ENCODE peak calls at places on chromosomes 11 and 22, in eight cellular contexts. One of them, this sample, is unnamed.

GRCh38 chr11:45265963-45266692 is 20.0 kb downstream of the SYT13 start:
- DNase-seq in upper lobe of right lung: no peak
- DNase-seq in astrocyte: no peak
- DNase-seq in DND-41: no peak
- DNase-seq in CD8-positive, alpha-beta T cell: no peak
- DNase-seq in fibroblast of lung: no peak
- DNase-seq in A549: no peak
- DNase-seq in psoas muscle: no peak
- DNase-seq in this sample: no peak

GRCh38 chr11:130831506-130832385 is 84.5 kb downstream of the SNX19 start:
- DNase-seq in upper lobe of right lung: no peak
- DNase-seq in astrocyte: no peak
- DNase-seq in DND-41: no peak
- DNase-seq in CD8-positive, alpha-beta T cell: no peak
- DNase-seq in fibroblast of lung: no peak
- DNase-seq in A549: no peak
- DNase-seq in psoas muscle: no peak
- DNase-seq in this sample: no peak

GRCh38 chr11:36243641-36244040 is 45.6 kb downstream of the COMMD9 start:
- DNase-seq in upper lobe of right lung: no peak
- DNase-seq in astrocyte: no peak
- DNase-seq in DND-41: no peak
- DNase-seq in CD8-positive, alpha-beta T cell: no peak
- DNase-seq in fibroblast of lung: no peak
- DNase-seq in A549: no peak
- DNase-seq in psoas muscle: no peak
- DNase-seq in this sample: no peak

GRCh38 chr22:44729391-44730012 is 22.9 kb upstream of the ARHGAP8 start:
- DNase-seq in upper lobe of right lung: no peak
- DNase-seq in astrocyte: peak
- DNase-seq in DND-41: no peak
- DNase-seq in CD8-positive, alpha-beta T cell: no peak
- DNase-seq in fibroblast of lung: peak
- DNase-seq in A549: no peak
- DNase-seq in psoas muscle: peak
- DNase-seq in this sample: no peak

GRCh38 chr22:22922954-22923319 is 35.3 kb downstream of the IGLL5 start:
- DNase-seq in upper lobe of right lung: no peak
- DNase-seq in astrocyte: no peak
- DNase-seq in DND-41: no peak
- DNase-seq in CD8-positive, alpha-beta T cell: no peak
- DNase-seq in fibroblast of lung: no peak
- DNase-seq in A549: no peak
- DNase-seq in psoas muscle: no peak
- DNase-seq in this sample: no peak

GRCh38 chr22:50600541-50600940 is at the start of gene MAPK8IP2:
- DNase-seq in upper lobe of right lung: no peak
- DNase-seq in astrocyte: no peak
- DNase-seq in DND-41: no peak
- DNase-seq in CD8-positive, alpha-beta T cell: peak
- DNase-seq in fibroblast of lung: no peak
- DNase-seq in A549: no peak
- DNase-seq in psoas muscle: no peak
- DNase-seq in this sample: no peak

GRCh38 chr11:127492025-127492424 is 491.5 kb upstream of the KIRREL3 start:
- DNase-seq in upper lobe of right lung: no peak
- DNase-seq in astrocyte: peak
- DNase-seq in DND-41: no peak
- DNase-seq in CD8-positive, alpha-beta T cell: no peak
- DNase-seq in fibroblast of lung: peak
- DNase-seq in A549: no peak
- DNase-seq in psoas muscle: no peak
- DNase-seq in this sample: no peak

GRCh38 chr22:26273011-26273675 is 103.9 kb downstream of the SEZ6L start:
- DNase-seq in upper lobe of right lung: no peak
- DNase-seq in astrocyte: no peak
- DNase-seq in DND-41: no peak
- DNase-seq in CD8-positive, alpha-beta T cell: no peak
- DNase-seq in fibroblast of lung: no peak
- DNase-seq in A549: no peak
- DNase-seq in psoas muscle: no peak
- DNase-seq in this sample: no peak

GRCh38 chr22:35628732-35629131 is 11.6 kb upstream of the MB start:
- DNase-seq in upper lobe of right lung: no peak
- DNase-seq in astrocyte: no peak
- DNase-seq in DND-41: no peak
- DNase-seq in CD8-positive, alpha-beta T cell: no peak
- DNase-seq in fibroblast of lung: no peak
- DNase-seq in A549: no peak
- DNase-seq in psoas muscle: no peak
- DNase-seq in this sample: no peak
- H3K4me3 ChIP-seq in upper lobe of right lung: no peak
- H3K4me3 ChIP-seq in astrocyte: no peak
- H3K4me3 ChIP-seq in DND-41: no peak
- H3K4me3 ChIP-seq in CD8-positive, alpha-beta T cell: no peak
- H3K4me3 ChIP-seq in fibroblast of lung: no peak
- H3K4me3 ChIP-seq in A549: no peak
- H3K4me3 ChIP-seq in psoas muscle: no peak
- H3K4me3 ChIP-seq in this sample: no peak

DNA sequence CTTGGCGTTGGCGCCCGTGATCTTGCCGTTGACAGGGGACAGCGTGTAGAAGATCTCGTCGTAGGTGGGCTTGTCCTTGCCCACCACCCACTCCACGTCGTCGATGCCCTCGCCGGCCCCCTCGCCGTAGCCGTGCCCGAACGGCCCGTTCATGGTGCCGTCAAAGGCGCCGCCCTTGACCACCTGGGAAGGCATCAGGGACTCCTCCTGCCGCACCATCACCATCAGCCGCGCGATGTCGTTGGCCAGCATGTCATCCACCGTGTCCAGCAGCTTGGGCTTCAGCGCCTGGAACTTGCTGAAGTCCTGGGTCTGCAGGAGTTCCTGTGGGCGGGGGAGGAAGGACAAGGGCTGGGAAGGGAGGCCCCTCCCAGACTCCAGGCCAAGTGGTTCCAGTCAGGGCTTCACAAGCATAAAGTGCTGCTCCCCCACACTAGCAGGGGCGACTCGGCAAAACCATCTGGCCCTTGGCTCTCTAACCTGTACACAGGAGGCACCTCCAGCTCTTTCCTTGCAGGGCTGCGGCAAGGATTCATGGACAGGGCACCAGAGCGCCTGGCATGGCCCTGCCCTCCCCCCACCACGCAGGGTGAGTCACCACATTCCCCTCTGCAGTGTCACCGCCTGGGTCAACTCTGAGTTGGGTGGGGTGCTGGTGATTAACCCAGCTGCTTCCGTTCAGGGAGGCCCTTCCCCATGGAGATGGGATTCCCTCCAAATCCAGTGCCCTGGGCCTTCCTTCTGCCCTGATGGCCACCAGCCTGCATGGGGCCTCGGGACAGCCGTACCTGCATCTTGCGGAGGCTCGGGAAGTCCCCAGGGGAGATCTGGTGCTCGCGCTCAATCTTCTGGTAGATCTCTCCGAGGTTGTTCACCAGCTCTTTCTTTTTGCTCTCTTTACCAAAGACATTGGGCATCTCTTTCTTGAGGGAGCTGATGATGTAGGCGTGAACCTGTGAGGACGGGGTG is 10.4 kb upstream of the CDC42BPG start:
- DNase-seq in upper lobe of right lung: peak
- DNase-seq in astrocyte: peak
- DNase-seq in DND-41: no peak
- DNase-seq in CD8-positive, alpha-beta T cell: peak
- DNase-seq in fibroblast of lung: peak
- DNase-seq in A549: peak
- DNase-seq in psoas muscle: peak
- DNase-seq in this sample: peak
- TF ChIP-seq CTCF in upper lobe of right lung: no peak
- TF ChIP-seq CTCF in astrocyte: no peak
- TF ChIP-seq CTCF in DND-41: no peak
- TF ChIP-seq CTCF in CD8-positive, alpha-beta T cell: no peak
- TF ChIP-seq CTCF in fibroblast of lung: no peak
- TF ChIP-seq CTCF in A549: no peak
- TF ChIP-seq CTCF in psoas muscle: no peak
- TF ChIP-seq CTCF in this sample: no peak

GRCh38 chr11:67416416-67417335 is 1.2 kb downstream of the CARNS1 start:
- DNase-seq in upper lobe of right lung: peak
- DNase-seq in astrocyte: no peak
- DNase-seq in DND-41: peak
- DNase-seq in CD8-positive, alpha-beta T cell: peak
- DNase-seq in fibroblast of lung: peak
- DNase-seq in A549: peak
- DNase-seq in psoas muscle: no peak
- DNase-seq in this sample: no peak
- H3K27ac ChIP-seq in upper lobe of right lung: no peak
- H3K27ac ChIP-seq in astrocyte: no peak
- H3K27ac ChIP-seq in DND-41: peak
- H3K27ac ChIP-seq in CD8-positive, alpha-beta T cell: peak
- H3K27ac ChIP-seq in fibroblast of lung: no peak
- H3K27ac ChIP-seq in A549: peak
- H3K27ac ChIP-seq in psoas muscle: peak
- H3K27ac ChIP-seq in this sample: no peak

GRCh38 chr11:126148317-126148716 is 63.1 kb downstream of the RPUSD4 start:
- DNase-seq in upper lobe of right lung: no peak
- DNase-seq in astrocyte: no peak
- DNase-seq in DND-41: no peak
- DNase-seq in CD8-positive, alpha-beta T cell: no peak
- DNase-seq in fibroblast of lung: no peak
- DNase-seq in A549: no peak
- DNase-seq in psoas muscle: no peak
- DNase-seq in this sample: no peak

GRCh38 chr11:126149759-126150236 is 61.7 kb downstream of the RPUSD4 start:
- DNase-seq in upper lobe of right lung: no peak
- DNase-seq in astrocyte: no peak
- DNase-seq in DND-41: peak
- DNase-seq in CD8-positive, alpha-beta T cell: no peak
- DNase-seq in fibroblast of lung: peak
- DNase-seq in A549: no peak
- DNase-seq in psoas muscle: no peak
- DNase-seq in this sample: no peak

GRCh38 chr11:126145954-126146353 is 65.5 kb downstream of the RPUSD4 start:
- DNase-seq in upper lobe of right lung: no peak
- DNase-seq in astrocyte: no peak
- DNase-seq in DND-41: no peak
- DNase-seq in CD8-positive, alpha-beta T cell: no peak
- DNase-seq in fibroblast of lung: no peak
- DNase-seq in A549: no peak
- DNase-seq in psoas muscle: no peak
- DNase-seq in this sample: no peak

GRCh38 chr11:126147268-126148111 is 64.0 kb downstream of the RPUSD4 start:
- DNase-seq in upper lobe of right lung: no peak
- DNase-seq in astrocyte: no peak
- DNase-seq in DND-41: no peak
- DNase-seq in CD8-positive, alpha-beta T cell: no peak
- DNase-seq in fibroblast of lung: no peak
- DNase-seq in A549: peak
- DNase-seq in psoas muscle: no peak
- DNase-seq in this sample: no peak

DNA sequence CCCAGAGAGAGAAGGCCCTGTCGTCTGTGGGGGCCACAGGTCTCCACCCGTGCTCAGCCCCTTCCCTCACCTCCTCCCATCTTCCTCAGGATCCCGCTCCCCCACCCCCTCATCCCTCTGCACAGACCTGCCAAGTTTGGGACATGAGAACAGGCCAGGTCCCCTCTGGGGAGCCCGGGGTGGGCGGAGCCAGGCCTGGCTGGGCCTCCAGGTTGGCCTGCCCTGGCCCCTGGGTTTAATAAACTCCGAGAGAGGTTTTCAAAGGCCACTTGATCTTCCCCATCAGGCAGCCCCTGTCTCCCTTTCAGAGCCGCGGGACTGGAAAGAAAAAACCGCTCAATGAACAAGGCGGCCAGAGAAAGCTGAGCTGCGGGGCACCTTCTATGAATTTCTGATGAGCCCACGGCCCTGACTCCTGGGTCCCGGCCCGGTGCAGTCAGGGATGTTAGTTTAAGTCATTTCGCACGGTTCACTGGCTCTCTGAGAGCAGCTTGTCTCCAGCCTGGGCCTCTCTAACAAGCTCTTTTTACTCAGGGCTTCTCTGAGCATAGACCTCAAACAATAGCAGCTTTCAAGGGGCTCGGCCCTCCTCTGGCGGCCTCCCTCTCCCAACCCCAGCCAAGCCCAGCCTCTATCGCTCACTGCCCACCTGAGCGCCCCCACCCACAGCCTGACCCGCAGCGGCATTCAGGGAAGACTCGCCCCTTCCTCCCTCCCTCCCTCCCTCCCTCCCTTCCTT is 64.8 kb downstream of the RPUSD4 start:
- DNase-seq in upper lobe of right lung: no peak
- DNase-seq in astrocyte: no peak
- DNase-seq in DND-41: peak
- DNase-seq in CD8-positive, alpha-beta T cell: no peak
- DNase-seq in fibroblast of lung: no peak
- DNase-seq in A549: no peak
- DNase-seq in psoas muscle: no peak
- DNase-seq in this sample: no peak
- H3K4me3 ChIP-seq in upper lobe of right lung: no peak
- H3K4me3 ChIP-seq in astrocyte: no peak
- H3K4me3 ChIP-seq in DND-41: no peak
- H3K4me3 ChIP-seq in CD8-positive, alpha-beta T cell: no peak
- H3K4me3 ChIP-seq in fibroblast of lung: no peak
- H3K4me3 ChIP-seq in A549: no peak
- H3K4me3 ChIP-seq in psoas muscle: no peak
- H3K4me3 ChIP-seq in this sample: no peak

GRCh38 chr11:47348859-47349258 is 3.6 kb downstream of the MYBPC3 start:
- DNase-seq in upper lobe of right lung: no peak
- DNase-seq in astrocyte: no peak
- DNase-seq in DND-41: peak
- DNase-seq in CD8-positive, alpha-beta T cell: no peak
- DNase-seq in fibroblast of lung: peak
- DNase-seq in A549: peak
- DNase-seq in psoas muscle: no peak
- DNase-seq in this sample: no peak
- TF ChIP-seq CTCF in upper lobe of right lung: no peak
- TF ChIP-seq CTCF in astrocyte: peak
- TF ChIP-seq CTCF in DND-41: peak
- TF ChIP-seq CTCF in CD8-positive, alpha-beta T cell: no peak
- TF ChIP-seq CTCF in fibroblast of lung: no peak
- TF ChIP-seq CTCF in A549: peak
- TF ChIP-seq CTCF in psoas muscle: no peak
- TF ChIP-seq CTCF in this sample: peak